ENCODE peak calls at places on chromosomes 2 and 18, in five cellular contexts. Q, N, B, S and P are unnamed samples. For H3K4me1, the result is how much of the 10 kb centered on the place peaks cover.

GRCh38 chr2:103656558-103656957 is 894.7 kb downstream of the TMEM182 start:
- DNase-seq in Q (no peak), N (no peak), B (no peak), S (no peak), P (no peak)

GRCh38 chr2:172889767-172890430 is 154.3 kb downstream of the RAPGEF4 start:
- DNase-seq in Q (no peak), N (no peak), B (no peak), S (no peak), P (no peak)

GRCh38 chr2:7766302-7766701 is 849.1 kb downstream of the RNF144A start:
- DNase-seq in Q (no peak), N (no peak), B (no peak), S (no peak), P (no peak)

GRCh38 chr2:30110773-30111172 is 36.0 kb upstream of the YPEL5 start:
- DNase-seq in Q (no peak), N (no peak), B (no peak), S (no peak), P (no peak)

GRCh38 chr2:219056896-219057708 is 3.6 kb downstream of the IHH start:
- DNase-seq in Q (no peak), N (no peak), B (no peak), S (peak), P (no peak)

GRCh38 chr2:160406591-160407392 is 86.8 kb downstream of the RBMS1 start:
- DNase-seq in Q (no peak), N (no peak), B (peak), S (no peak), P (peak)

GRCh38 chr18:23819005-23819404 is 129.8 kb downstream of the LAMA3 start:
- DNase-seq in Q (no peak), N (no peak), B (no peak), S (no peak), P (no peak)

GRCh38 chr2:28896906-28897305 is 2.4 kb downstream of the WDR43 start:
- DNase-seq in Q (no peak), N (no peak), B (peak), S (no peak), P (no peak)

GRCh38 chr2:209094221-209094620 is 329.6 kb upstream of the MAP2 start:
- DNase-seq in Q (no peak), N (no peak), B (no peak), S (no peak), P (no peak)

GRCh38 chr2:97713296-97714083 is at the start of gene ZAP70:
- DNase-seq in Q (no peak), N (no peak), B (no peak), S (no peak), P (peak)

GRCh38 chr2:180625006-180625844 is 355.2 kb upstream of the UBE2E3 start:
- DNase-seq in Q (no peak), N (no peak), B (peak), S (no peak), P (no peak)

GRCh38 chr2:109341904-109342303 is 212.9 kb downstream of the SH3RF3 start:
- DNase-seq in Q (no peak), N (no peak), B (no peak), S (no peak), P (no peak)

GRCh38 chr2:37827455-37827854 is 97.6 kb upstream of the RMDN2 start:
- DNase-seq in Q (no peak), N (no peak), B (no peak), S (no peak), P (no peak)

GRCh38 chr2:230684222-230685164 is 28.1 kb upstream of the CAB39 start:
- DNase-seq in Q (no peak), N (peak), B (no peak), S (no peak), P (no peak)

GRCh38 chr2:121008978-121009377 is 273.3 kb downstream of the GLI2 start:
- DNase-seq in Q (no peak), N (no peak), B (peak), S (no peak), P (no peak)

GRCh38 chr2:30694286-30695055 is 112.8 kb downstream of the CAPN13 start:
- DNase-seq in Q (no peak), N (no peak), B (no peak), S (no peak), P (no peak)

GRCh38 chr2:84243788-84244627 is 215.1 kb downstream of the SUCLG1 start:
- DNase-seq in Q (no peak), N (no peak), B (no peak), S (no peak), P (no peak)

GRCh38 chr18:28109781-28110460 is 67.0 kb downstream of the CDH2 start:
- DNase-seq in Q (no peak), N (no peak), B (no peak), S (no peak), P (no peak)

GRCh38 chr2:15122915-15123314 is 438.2 kb downstream of the NBAS start:
- DNase-seq in Q (peak), N (no peak), B (no peak), S (no peak), P (no peak)

GRCh38 chr2:28267282-28267681 is 125.4 kb upstream of the FOSL2 start:
- DNase-seq in Q (peak), N (no peak), B (peak), S (no peak), P (no peak)

GRCh38 chr2:119433636-119434327 is 2.1 kb downstream of the TMEM37 start:
- DNase-seq in Q (no peak), N (no peak), B (no peak), S (no peak), P (no peak)

GRCh38 chr2:239803102-239803763 is 221.9 kb downstream of the NDUFA10 start:
- DNase-seq in Q (no peak), N (no peak), B (no peak), S (peak), P (no peak)

GRCh38 chr18:2920027-2920426 is 73.2 kb downstream of the EMILIN2 start:
- DNase-seq in Q (no peak), N (no peak), B (no peak), S (no peak), P (no peak)

GRCh38 chr2:120464448-120464931 is 118.6 kb downstream of the INHBB start:
- DNase-seq in Q (no peak), N (no peak), B (no peak), S (no peak), P (no peak)

GRCh38 chr2:27959496-27959895 is 69.0 kb downstream of the BABAM2 start:
- DNase-seq in Q (no peak), N (no peak), B (peak), S (no peak), P (no peak)

GRCh38 chr2:234075521-234075915 is 25.0 kb downstream of the SPP2 start:
- DNase-seq in Q (no peak), N (no peak), B (no peak), S (no peak), P (no peak)

GRCh38 chr18:40866013-40866644 is 1088.9 kb upstream of the PIK3C3 start:
- DNase-seq in Q (no peak), N (no peak), B (no peak), S (peak), P (no peak)

GRCh38 chr2:240873805-240874714 is 5.4 kb downstream of the AGXT start:
- DNase-seq in Q (no peak), N (no peak), B (peak), S (peak), P (no peak)

GRCh38 chr18:36448384-36449290 is 151.1 kb downstream of the FHOD3 start:
- DNase-seq in Q (no peak), N (no peak), B (no peak), S (no peak), P (no peak)

GRCh38 chr2:127672341-127673303 is 2.7 kb downstream of the LIMS2 start:
- DNase-seq in Q (no peak), N (no peak), B (no peak), S (no peak), P (no peak)
- H3K27ac ChIP-seq in Q (no peak), N (no peak), B (no peak), S (peak), P (no peak)

DNA sequence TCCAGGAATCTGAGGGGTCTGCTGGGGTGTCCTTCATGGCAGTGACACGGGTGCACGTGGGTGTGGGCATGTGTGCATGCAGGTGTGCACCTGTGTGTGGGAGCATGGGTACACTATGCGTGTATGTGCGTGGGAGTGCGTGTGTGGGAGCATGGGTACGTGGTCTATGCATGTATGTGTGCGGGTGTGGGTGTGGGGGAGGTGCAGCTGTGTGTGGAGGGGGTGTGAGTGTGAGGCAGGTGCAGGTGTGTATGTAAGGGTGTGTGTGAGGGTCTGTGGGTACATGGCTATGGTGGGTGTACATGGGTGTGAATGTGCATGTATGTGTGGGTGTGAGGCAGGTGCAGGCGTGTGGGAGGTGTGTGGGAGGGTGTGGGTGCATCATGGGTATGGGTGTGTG is 36.3 kb downstream of the EIPR1 start:
- DNase-seq in Q (no peak), N (no peak), B (no peak), S (no peak), P (no peak)
- H3K4me3 ChIP-seq in Q (no peak), N (no peak), B (no peak), S (no peak), P (no peak)

DNA sequence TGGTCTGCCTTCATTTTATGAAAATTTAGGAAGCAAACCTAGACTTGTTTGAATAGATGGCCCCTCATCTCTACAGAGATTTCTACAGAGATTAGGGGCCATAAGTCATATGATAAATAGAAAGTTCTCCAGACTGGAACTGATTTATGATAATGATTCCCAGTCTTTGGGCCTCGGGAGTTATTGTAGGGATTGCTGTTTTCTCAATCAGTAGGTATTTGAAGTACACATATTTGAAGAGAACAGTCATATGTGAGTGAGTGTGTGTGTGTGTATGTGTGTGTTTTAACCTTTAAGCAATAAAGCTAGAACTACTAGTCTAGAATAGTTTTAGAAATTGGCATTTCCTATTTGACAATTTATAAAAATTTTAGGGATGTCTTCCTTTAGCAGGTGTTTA is 71.0 kb downstream of the MYO1B start:
- DNase-seq in Q (no peak), N (no peak), B (no peak), S (no peak), P (no peak)
- H3K4me1 ChIP-seq in Q (under half), N (under half), B (under half), S (under half), P (under half)

DNA sequence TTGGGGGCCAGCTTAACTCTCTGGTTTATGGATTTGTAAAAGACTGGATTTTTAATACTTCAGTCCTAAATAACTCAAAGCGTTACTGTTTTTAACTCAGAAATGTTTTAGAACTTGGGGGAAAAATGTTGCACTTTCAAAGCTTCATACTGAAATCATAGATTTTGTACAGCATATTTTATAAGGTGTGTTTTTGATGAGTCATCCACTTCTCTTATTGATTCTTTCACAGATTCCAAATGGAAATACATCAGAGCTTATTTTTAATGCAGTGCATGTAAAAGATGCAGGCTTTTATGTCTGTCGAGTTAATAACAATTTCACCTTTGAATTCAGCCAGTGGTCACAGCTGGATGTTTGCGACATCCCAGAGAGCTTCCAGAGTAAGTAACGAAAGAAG is 28.9 kb downstream of the MALT1 start:
- DNase-seq in Q (no peak), N (no peak), B (no peak), S (no peak), P (no peak)
- H3K27ac ChIP-seq in Q (no peak), N (no peak), B (peak), S (no peak), P (no peak)

GRCh38 chr2:96540136-96540535 is 3.6 kb downstream of the ARID5A start:
- DNase-seq in Q (no peak), N (no peak), B (no peak), S (no peak), P (no peak)

GRCh38 chr2:96537734-96538486 is 1.4 kb downstream of the ARID5A start:
- DNase-seq in Q (no peak), N (no peak), B (no peak), S (no peak), P (peak)

GRCh38 chr2:96537066-96537733 is 648 bp downstream of the ARID5A start:
- DNase-seq in Q (peak), N (no peak), B (peak), S (peak), P (peak)

GRCh38 chr2:96539215-96539920 is 2.8 kb downstream of the ARID5A start:
- DNase-seq in Q (no peak), N (no peak), B (no peak), S (no peak), P (no peak)

GRCh38 chr2:96538487-96539214 is 2.1 kb downstream of the ARID5A start:
- DNase-seq in Q (no peak), N (no peak), B (peak), S (peak), P (peak)
- H3K4me3 ChIP-seq in Q (no peak), N (peak), B (peak), S (peak), P (peak)

DNA sequence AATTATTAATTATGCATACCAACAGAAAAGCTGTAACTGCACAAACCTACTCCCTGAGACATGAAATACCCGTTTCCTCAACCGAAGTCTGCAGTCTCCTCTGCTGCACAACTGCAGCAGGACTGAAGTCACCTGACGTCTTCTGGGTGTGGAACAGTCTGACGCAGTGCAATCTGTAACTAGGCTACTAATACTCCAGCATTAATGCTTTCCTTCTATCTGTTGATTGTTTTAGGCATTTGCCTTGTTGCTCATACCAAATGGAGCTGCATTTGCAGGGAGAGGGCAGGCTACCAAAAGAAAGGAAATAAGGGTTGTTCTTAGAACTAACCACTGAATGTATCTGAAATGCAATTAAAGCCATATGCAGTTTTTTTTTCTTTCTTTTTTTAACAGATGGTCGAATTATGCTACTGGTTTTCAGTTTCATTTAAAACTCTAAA is 40.1 kb downstream of the RTN4 start:
- DNase-seq in Q (peak), N (no peak), B (peak), S (peak), P (peak)
- H3K4me1 ChIP-seq in Q (under half), N (half or more), B (half or more), S (under half), P (under half)

GRCh38 chr18:13984080-13984479 is 68.7 kb upstream of the MC2R start:
- DNase-seq in Q (no peak), N (no peak), B (no peak), S (no peak), P (no peak)
- H3K27ac ChIP-seq in Q (no peak), N (no peak), B (no peak), S (no peak), P (no peak)